ENCODE peak calls at places on chromosomes 5 and 9, in six cellular contexts. V is heart right ventricle, Y is IMR-90, B is SK-N-SH, D is epithelial cell of proximal tubule, E is HL-60. R is an unnamed sample.

GRCh38 chr9:131046581-131047202 is 37.7 kb downstream of the LAMC3 start:
- DNase-seq in E (peak), V (peak), D (no peak), Y (peak), B (peak), R (peak)

GRCh38 chr5:129672006-129672405 is 75.9 kb upstream of the MINAR2 start:
- DNase-seq in E (no peak), Y (no peak), D (no peak), B (no peak), V (no peak), R (no peak)

GRCh38 chr9:2119490-2120046 is 104.4 kb downstream of the SMARCA2 start:
- DNase-seq in V (no peak), Y (no peak), D (no peak), B (no peak), E (no peak), R (no peak)

GRCh38 chr5:134380367-134380766 is 9.0 kb downstream of the UBE2B start:
- DNase-seq in Y (no peak), B (no peak), V (no peak), D (no peak), E (no peak), R (no peak)

GRCh38 chr9:9754186-9754585 is 858.6 kb downstream of the PTPRD start:
- DNase-seq in B (no peak), V (no peak), D (peak), Y (no peak), E (no peak), R (no peak)

GRCh38 chr5:67195406-67196275 is 958 bp downstream of the CD180 start:
- DNase-seq in B (no peak), E (no peak), Y (no peak), D (no peak), V (no peak), R (no peak)

GRCh38 chr9:38011991-38012390 is 57.0 kb downstream of the SHB start:
- DNase-seq in V (no peak), E (no peak), D (no peak), B (no peak), Y (no peak), R (no peak)

GRCh38 chr5:123036391-123037103 is at the start of gene PPIC:
- DNase-seq in Y (peak), V (peak), E (no peak), B (peak), D (no peak), R (peak)

GRCh38 chr5:176573564-176574296 is 24.6 kb downstream of the CDHR2 start:
- DNase-seq in V (peak), B (peak), Y (peak), D (no peak), E (no peak), R (peak)

GRCh38 chr5:140322751-140323731 is 20.1 kb upstream of the PFDN1 start:
- DNase-seq in V (peak), B (no peak), Y (peak), D (peak), E (no peak), R (peak)

GRCh38 chr5:98927242-98927987 is 1.4 kb downstream of the CHD1 start:
- DNase-seq in Y (peak), B (peak), E (no peak), V (no peak), D (no peak), R (peak)

DNA sequence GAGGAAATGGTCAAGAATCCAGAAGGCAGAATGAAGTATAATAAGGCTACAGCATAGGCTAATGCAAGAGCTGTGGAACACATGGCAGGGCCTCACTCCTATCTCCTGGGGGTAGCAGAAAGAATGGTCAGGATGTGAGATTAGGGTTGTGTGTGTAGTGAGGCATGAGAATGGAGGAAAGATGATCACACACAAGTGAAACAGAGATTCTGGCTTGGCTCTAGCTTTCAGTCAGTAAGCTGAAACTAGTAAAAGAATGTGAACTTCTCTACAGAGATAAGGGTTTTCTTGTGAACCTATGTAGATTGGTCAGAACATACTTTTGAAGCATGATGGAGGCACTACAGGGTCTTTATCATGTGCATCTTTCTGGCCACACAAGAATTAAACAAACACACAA is 298.8 kb downstream of the ASTN2 start:
- DNase-seq in Y (no peak), V (no peak), D (no peak), E (no peak), B (no peak), R (no peak)
- H3K4me3 ChIP-seq in Y (no peak), V (no peak), D (no peak), E (no peak), B (no peak), R (no peak)

DNA sequence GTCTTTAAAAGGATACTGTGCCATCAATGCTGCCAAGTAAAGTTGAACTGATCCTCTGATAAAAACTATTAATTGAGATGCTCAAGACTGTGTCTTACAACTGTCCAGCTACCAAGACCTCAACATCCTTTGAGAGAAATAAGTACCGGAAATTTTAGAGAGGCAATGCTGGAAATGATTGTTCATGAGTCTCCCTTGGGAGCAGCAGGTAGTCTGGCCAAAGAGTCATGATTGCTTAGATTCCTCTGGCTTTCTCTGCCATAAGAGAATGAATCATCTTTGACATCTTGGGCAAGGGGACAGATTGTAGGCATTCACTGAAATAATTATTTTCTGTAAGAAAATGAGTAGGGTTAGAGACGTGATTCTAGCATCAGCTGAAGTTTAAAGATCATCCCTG is 466.6 kb upstream of the DAB2 start:
- DNase-seq in D (no peak), E (no peak), V (no peak), B (no peak), Y (no peak), R (peak)
- H3K4me3 ChIP-seq in D (no peak), E (no peak), V (no peak), B (no peak), Y (no peak), R (no peak)

DNA sequence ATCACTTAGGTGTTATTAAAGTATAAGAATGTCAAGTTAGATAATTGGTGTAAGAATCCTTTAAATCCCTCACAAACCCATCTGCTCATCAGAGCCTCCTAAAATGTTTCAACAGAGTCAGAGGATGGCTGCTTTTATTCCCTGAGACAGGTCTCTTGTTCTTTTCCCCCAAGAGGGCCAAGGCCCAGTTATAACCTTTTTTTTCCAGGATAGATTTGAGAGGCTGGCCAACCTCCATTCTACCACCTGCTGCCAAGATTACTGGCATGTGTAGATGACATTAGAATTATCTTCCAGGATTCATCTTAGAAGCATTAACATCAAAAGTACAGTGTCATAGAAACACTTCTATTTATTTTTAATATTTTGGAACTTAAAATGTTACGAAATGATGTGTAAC is 305.1 kb downstream of the TRPM3 start:
- DNase-seq in B (no peak), E (no peak), D (no peak), V (no peak), Y (no peak), R (no peak)
- H3K4me3 ChIP-seq in B (no peak), E (no peak), D (no peak), V (no peak), Y (no peak), R (no peak)

DNA sequence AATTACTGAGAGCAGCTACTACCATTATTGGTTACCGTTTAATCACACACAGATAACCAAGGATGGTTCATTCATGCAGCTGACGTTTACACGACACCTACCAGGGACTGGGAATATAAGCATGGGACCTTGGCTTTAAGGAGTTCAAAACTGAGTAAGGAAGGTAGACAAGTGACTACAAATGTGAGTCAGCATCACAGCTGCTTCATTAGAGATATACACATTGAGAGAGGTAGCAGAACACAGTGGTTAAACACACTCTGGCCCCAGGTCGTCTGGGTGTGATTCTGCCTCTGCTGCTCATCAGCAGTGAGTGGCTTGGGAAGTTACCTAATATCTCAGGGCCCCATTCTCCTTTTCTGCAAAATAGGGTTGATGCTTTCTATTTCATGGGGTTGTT is 268.6 kb downstream of the NR3C1 start:
- DNase-seq in B (no peak), V (no peak), D (no peak), E (no peak), Y (peak), R (no peak)
- H3K4me3 ChIP-seq in B (no peak), V (no peak), D (no peak), E (no peak), Y (no peak), R (no peak)